ENCODE peak calls at places on chromosomes 13 and 19, in ten cellular contexts. One of them, this sample, is unnamed.

GRCh38 chr19:1654178-1654792 is 1.9 kb upstream of the TCF3 start:
- DNase-seq in NCI-H1930: no peak
- DNase-seq in hypothalamus: no peak
- DNase-seq in stimulated activated CD4-positive, alpha-beta T cell treated with anti-CD3 and anti-CD28 coated beads, Interleukin-15, amount 100 ng/mL, for 1 hour: no peak
- DNase-seq in cardiac muscle cell: no peak
- DNase-seq in kidney tubule cell: no peak
- DNase-seq in MV-4-11: no peak
- DNase-seq in activated T-cell treated with anti-CD3 and anti-CD28 coated beads, Interleukin-2, amount 50 U/mL, for 4 hours: no peak
- DNase-seq in nucleus accumbens: no peak
- DNase-seq in stimulated activated CD8-positive, alpha-beta memory T cell treated with anti-CD3 and anti-CD28 coated beads, Interleukin-2, amount 100 ng/mL, for 1 hour: no peak
- DNase-seq in this sample: no peak

GRCh38 chr13:105908581-105908980 is 626.9 kb downstream of the EFNB2 start:
- DNase-seq in stimulated activated CD8-positive, alpha-beta memory T cell treated with anti-CD3 and anti-CD28 coated beads, Interleukin-2, amount 100 ng/mL, for 1 hour: no peak
- DNase-seq in cardiac muscle cell: no peak
- DNase-seq in nucleus accumbens: no peak
- DNase-seq in kidney tubule cell: peak; percentile 20
- DNase-seq in activated T-cell treated with anti-CD3 and anti-CD28 coated beads, Interleukin-2, amount 50 U/mL, for 4 hours: no peak
- DNase-seq in NCI-H1930: no peak
- DNase-seq in stimulated activated CD4-positive, alpha-beta T cell treated with anti-CD3 and anti-CD28 coated beads, Interleukin-15, amount 100 ng/mL, for 1 hour: no peak
- DNase-seq in hypothalamus: no peak
- DNase-seq in MV-4-11: peak; percentile 85
- DNase-seq in this sample: no peak

GRCh38 chr19:10748924-10749434 is 31.1 kb downstream of the DNM2 start:
- DNase-seq in activated T-cell treated with anti-CD3 and anti-CD28 coated beads, Interleukin-2, amount 50 U/mL, for 4 hours: no peak
- DNase-seq in stimulated activated CD4-positive, alpha-beta T cell treated with anti-CD3 and anti-CD28 coated beads, Interleukin-15, amount 100 ng/mL, for 1 hour: no peak
- DNase-seq in MV-4-11: no peak
- DNase-seq in kidney tubule cell: peak; percentile 88
- DNase-seq in stimulated activated CD8-positive, alpha-beta memory T cell treated with anti-CD3 and anti-CD28 coated beads, Interleukin-2, amount 100 ng/mL, for 1 hour: no peak
- DNase-seq in cardiac muscle cell: peak; percentile 59
- DNase-seq in hypothalamus: no peak
- DNase-seq in nucleus accumbens: peak; percentile 54
- DNase-seq in NCI-H1930: peak; percentile 11
- DNase-seq in this sample: no peak

GRCh38 chr13:27183561-27184147 is 12.0 kb upstream of the USP12 start:
- DNase-seq in MV-4-11: no peak
- DNase-seq in kidney tubule cell: peak; percentile 86
- DNase-seq in nucleus accumbens: no peak
- DNase-seq in activated T-cell treated with anti-CD3 and anti-CD28 coated beads, Interleukin-2, amount 50 U/mL, for 4 hours: no peak
- DNase-seq in stimulated activated CD4-positive, alpha-beta T cell treated with anti-CD3 and anti-CD28 coated beads, Interleukin-15, amount 100 ng/mL, for 1 hour: no peak
- DNase-seq in cardiac muscle cell: peak; percentile 36
- DNase-seq in hypothalamus: no peak
- DNase-seq in NCI-H1930: no peak
- DNase-seq in stimulated activated CD8-positive, alpha-beta memory T cell treated with anti-CD3 and anti-CD28 coated beads, Interleukin-2, amount 100 ng/mL, for 1 hour: no peak
- DNase-seq in this sample: no peak

GRCh38 chr19:5147074-5147970 is 178.4 kb downstream of the KDM4B start:
- DNase-seq in cardiac muscle cell: no peak
- DNase-seq in MV-4-11: no peak
- DNase-seq in kidney tubule cell: no peak
- DNase-seq in stimulated activated CD8-positive, alpha-beta memory T cell treated with anti-CD3 and anti-CD28 coated beads, Interleukin-2, amount 100 ng/mL, for 1 hour: no peak
- DNase-seq in NCI-H1930: no peak
- DNase-seq in nucleus accumbens: no peak
- DNase-seq in stimulated activated CD4-positive, alpha-beta T cell treated with anti-CD3 and anti-CD28 coated beads, Interleukin-15, amount 100 ng/mL, for 1 hour: no peak
- DNase-seq in activated T-cell treated with anti-CD3 and anti-CD28 coated beads, Interleukin-2, amount 50 U/mL, for 4 hours: no peak
- DNase-seq in hypothalamus: no peak
- DNase-seq in this sample: no peak

GRCh38 chr13:79767126-79767525 is 286.2 kb downstream of the NDFIP2 start:
- DNase-seq in cardiac muscle cell: peak; percentile 17
- DNase-seq in kidney tubule cell: peak; percentile 65
- DNase-seq in NCI-H1930: no peak
- DNase-seq in stimulated activated CD4-positive, alpha-beta T cell treated with anti-CD3 and anti-CD28 coated beads, Interleukin-15, amount 100 ng/mL, for 1 hour: no peak
- DNase-seq in hypothalamus: no peak
- DNase-seq in stimulated activated CD8-positive, alpha-beta memory T cell treated with anti-CD3 and anti-CD28 coated beads, Interleukin-2, amount 100 ng/mL, for 1 hour: no peak
- DNase-seq in MV-4-11: no peak
- DNase-seq in nucleus accumbens: no peak
- DNase-seq in activated T-cell treated with anti-CD3 and anti-CD28 coated beads, Interleukin-2, amount 50 U/mL, for 4 hours: no peak
- DNase-seq in this sample: no peak

GRCh38 chr19:50906217-50906616 is 5.0 kb downstream of the KLK4 start:
- DNase-seq in cardiac muscle cell: peak; percentile 40
- DNase-seq in stimulated activated CD8-positive, alpha-beta memory T cell treated with anti-CD3 and anti-CD28 coated beads, Interleukin-2, amount 100 ng/mL, for 1 hour: peak; percentile 12
- DNase-seq in nucleus accumbens: no peak
- DNase-seq in stimulated activated CD4-positive, alpha-beta T cell treated with anti-CD3 and anti-CD28 coated beads, Interleukin-15, amount 100 ng/mL, for 1 hour: peak; percentile 21
- DNase-seq in NCI-H1930: peak; percentile 74
- DNase-seq in MV-4-11: peak; percentile 19
- DNase-seq in hypothalamus: no peak
- DNase-seq in activated T-cell treated with anti-CD3 and anti-CD28 coated beads, Interleukin-2, amount 50 U/mL, for 4 hours: peak; percentile 17
- DNase-seq in kidney tubule cell: no peak
- DNase-seq in this sample: peak; percentile 73

GRCh38 chr19:16591803-16592556 is 19.8 kb upstream of the SLC35E1 start:
- DNase-seq in stimulated activated CD4-positive, alpha-beta T cell treated with anti-CD3 and anti-CD28 coated beads, Interleukin-15, amount 100 ng/mL, for 1 hour: no peak
- DNase-seq in kidney tubule cell: peak; percentile 29
- DNase-seq in activated T-cell treated with anti-CD3 and anti-CD28 coated beads, Interleukin-2, amount 50 U/mL, for 4 hours: no peak
- DNase-seq in cardiac muscle cell: no peak
- DNase-seq in nucleus accumbens: no peak
- DNase-seq in hypothalamus: no peak
- DNase-seq in NCI-H1930: no peak
- DNase-seq in stimulated activated CD8-positive, alpha-beta memory T cell treated with anti-CD3 and anti-CD28 coated beads, Interleukin-2, amount 100 ng/mL, for 1 hour: no peak
- DNase-seq in MV-4-11: no peak
- DNase-seq in this sample: no peak

GRCh38 chr19:41296323-41296935 is 13.5 kb upstream of the CCDC97 start:
- DNase-seq in hypothalamus: no peak
- DNase-seq in MV-4-11: peak; percentile 55
- DNase-seq in nucleus accumbens: no peak
- DNase-seq in stimulated activated CD4-positive, alpha-beta T cell treated with anti-CD3 and anti-CD28 coated beads, Interleukin-15, amount 100 ng/mL, for 1 hour: no peak
- DNase-seq in NCI-H1930: no peak
- DNase-seq in cardiac muscle cell: no peak
- DNase-seq in stimulated activated CD8-positive, alpha-beta memory T cell treated with anti-CD3 and anti-CD28 coated beads, Interleukin-2, amount 100 ng/mL, for 1 hour: no peak
- DNase-seq in activated T-cell treated with anti-CD3 and anti-CD28 coated beads, Interleukin-2, amount 50 U/mL, for 4 hours: no peak
- DNase-seq in kidney tubule cell: peak; percentile 82
- DNase-seq in this sample: no peak